ENCODE peak calls at places on chromosomes 5 and 9, in nine cellular contexts. One of them, this sample, is unnamed.

GRCh38 chr5:134115806-134116175 is 1.3 kb downstream of the TCF7 start:
- DNase-seq in A549: no peak
- DNase-seq in adrenal gland: no peak
- DNase-seq in SJSA1: no peak
- DNase-seq in neuronal stem cell: no peak
- DNase-seq in neural progenitor cell: no peak
- DNase-seq in hepatocyte: peak; percentile 33
- DNase-seq in SK-N-SH: peak; percentile 62
- DNase-seq in lower lobe of right lung: no peak
- DNase-seq in this sample: no peak

GRCh38 chr9:129601082-129601674 is 19.7 kb downstream of the C9orf50 start:
- DNase-seq in neural progenitor cell: no peak
- DNase-seq in A549: no peak
- DNase-seq in SJSA1: no peak
- DNase-seq in hepatocyte: no peak
- DNase-seq in lower lobe of right lung: no peak
- DNase-seq in adrenal gland: no peak
- DNase-seq in SK-N-SH: no peak
- DNase-seq in neuronal stem cell: no peak
- DNase-seq in this sample: no peak

GRCh38 chr9:114291886-114292590 is 30.9 kb upstream of the ORM1 start:
- DNase-seq in SJSA1: no peak
- DNase-seq in lower lobe of right lung: peak; percentile 19
- DNase-seq in neural progenitor cell: no peak
- DNase-seq in neuronal stem cell: no peak
- DNase-seq in adrenal gland: peak; percentile 3
- DNase-seq in hepatocyte: no peak
- DNase-seq in A549: no peak
- DNase-seq in SK-N-SH: no peak
- DNase-seq in this sample: no peak

GRCh38 chr5:169840405-169840804 is 139.9 kb downstream of the INSYN2B start:
- DNase-seq in SJSA1: no peak
- DNase-seq in hepatocyte: no peak
- DNase-seq in neuronal stem cell: no peak
- DNase-seq in SK-N-SH: no peak
- DNase-seq in adrenal gland: no peak
- DNase-seq in neural progenitor cell: no peak
- DNase-seq in lower lobe of right lung: no peak
- DNase-seq in A549: no peak
- DNase-seq in this sample: no peak

GRCh38 chr9:33350310-33350709 is 52.1 kb downstream of the AQP7 start:
- DNase-seq in neuronal stem cell: no peak
- DNase-seq in hepatocyte: peak; percentile 28
- DNase-seq in A549: peak; percentile 50
- DNase-seq in neural progenitor cell: no peak
- DNase-seq in lower lobe of right lung: no peak
- DNase-seq in SJSA1: peak; percentile 28
- DNase-seq in SK-N-SH: no peak
- DNase-seq in adrenal gland: no peak
- DNase-seq in this sample: peak; percentile 6

GRCh38 chr9:77793909-77794308 is 145.8 kb upstream of the GNA14 start:
- DNase-seq in SJSA1: peak; percentile 54
- DNase-seq in SK-N-SH: no peak
- DNase-seq in neural progenitor cell: no peak
- DNase-seq in adrenal gland: no peak
- DNase-seq in lower lobe of right lung: no peak
- DNase-seq in neuronal stem cell: no peak
- DNase-seq in hepatocyte: no peak
- DNase-seq in A549: no peak
- DNase-seq in this sample: no peak

GRCh38 chr5:66814146-66814991 is 218.2 kb downstream of the MAST4 start:
- DNase-seq in A549: peak; percentile 59
- DNase-seq in hepatocyte: peak; percentile 71
- DNase-seq in lower lobe of right lung: no peak
- DNase-seq in neural progenitor cell: peak; percentile 57
- DNase-seq in SJSA1: peak; percentile 33
- DNase-seq in adrenal gland: peak; percentile 33
- DNase-seq in SK-N-SH: peak; percentile 66
- DNase-seq in neuronal stem cell: peak; percentile 31
- DNase-seq in this sample: peak; percentile 15

GRCh38 chr5:52989781-52990530 is 804 bp downstream of the ITGA2 start:
- DNase-seq in neuronal stem cell: peak; percentile 14
- DNase-seq in neural progenitor cell: peak; percentile 67
- DNase-seq in SK-N-SH: peak; percentile 73
- DNase-seq in A549: peak; percentile 31
- DNase-seq in adrenal gland: peak; percentile 61
- DNase-seq in SJSA1: peak; percentile 43
- DNase-seq in lower lobe of right lung: peak; percentile 50
- DNase-seq in hepatocyte: peak; percentile 69
- DNase-seq in this sample: peak; percentile 13

GRCh38 chr9:124818431-124819281 is 34.6 kb upstream of the WDR38 start:
- DNase-seq in SJSA1: peak; percentile 28
- DNase-seq in SK-N-SH: peak; percentile 71
- DNase-seq in A549: no peak
- DNase-seq in neuronal stem cell: no peak
- DNase-seq in neural progenitor cell: no peak
- DNase-seq in adrenal gland: peak; percentile 81
- DNase-seq in lower lobe of right lung: peak; percentile 43
- DNase-seq in hepatocyte: peak; percentile 69
- DNase-seq in this sample: peak; percentile 58

GRCh38 chr5:17096975-17097695 is 120.3 kb upstream of the BASP1 start:
- DNase-seq in neuronal stem cell: peak; percentile 44
- DNase-seq in hepatocyte: peak; percentile 25
- DNase-seq in neural progenitor cell: peak; percentile 69
- DNase-seq in SK-N-SH: no peak
- DNase-seq in lower lobe of right lung: no peak
- DNase-seq in A549: no peak
- DNase-seq in adrenal gland: no peak
- DNase-seq in SJSA1: no peak
- DNase-seq in this sample: no peak

GRCh38 chr9:14403112-14403511 is 89.2 kb upstream of the NFIB start:
- DNase-seq in A549: no peak
- DNase-seq in lower lobe of right lung: no peak
- DNase-seq in neuronal stem cell: no peak
- DNase-seq in SJSA1: no peak
- DNase-seq in neural progenitor cell: no peak
- DNase-seq in adrenal gland: no peak
- DNase-seq in SK-N-SH: no peak
- DNase-seq in hepatocyte: no peak
- DNase-seq in this sample: no peak

GRCh38 chr5:13508559-13508958 is 435.9 kb downstream of the DNAH5 start:
- DNase-seq in A549: no peak
- DNase-seq in lower lobe of right lung: no peak
- DNase-seq in neural progenitor cell: no peak
- DNase-seq in SJSA1: no peak
- DNase-seq in hepatocyte: no peak
- DNase-seq in SK-N-SH: no peak
- DNase-seq in neuronal stem cell: no peak
- DNase-seq in adrenal gland: no peak
- DNase-seq in this sample: no peak

GRCh38 chr5:147689436-147689835 is 93.1 kb downstream of the JAKMIP2 start:
- DNase-seq in SJSA1: no peak
- DNase-seq in neuronal stem cell: no peak
- DNase-seq in SK-N-SH: no peak
- DNase-seq in neural progenitor cell: no peak
- DNase-seq in hepatocyte: no peak
- DNase-seq in adrenal gland: no peak
- DNase-seq in lower lobe of right lung: no peak
- DNase-seq in A549: no peak
- DNase-seq in this sample: no peak

GRCh38 chr5:54646285-54647101 is 128.9 kb downstream of the SNX18 start:
- DNase-seq in SK-N-SH: no peak
- DNase-seq in neuronal stem cell: peak; percentile 8
- DNase-seq in A549: no peak
- DNase-seq in SJSA1: peak; percentile 47
- DNase-seq in lower lobe of right lung: peak; percentile 72
- DNase-seq in neural progenitor cell: peak; percentile 64
- DNase-seq in hepatocyte: no peak
- DNase-seq in adrenal gland: peak; percentile 41
- DNase-seq in this sample: peak; percentile 46

GRCh38 chr5:14486486-14486885 is 95.1 kb upstream of the OTULINL start:
- DNase-seq in A549: no peak
- DNase-seq in lower lobe of right lung: no peak
- DNase-seq in SJSA1: no peak
- DNase-seq in neural progenitor cell: no peak
- DNase-seq in neuronal stem cell: no peak
- DNase-seq in SK-N-SH: peak; percentile 12
- DNase-seq in hepatocyte: no peak
- DNase-seq in adrenal gland: no peak
- DNase-seq in this sample: no peak

GRCh38 chr9:68530618-68531017 is 10.1 kb downstream of the TMEM252 start:
- DNase-seq in neuronal stem cell: no peak
- DNase-seq in A549: no peak
- DNase-seq in SJSA1: no peak
- DNase-seq in lower lobe of right lung: peak; percentile 82
- DNase-seq in hepatocyte: peak; percentile 77
- DNase-seq in adrenal gland: peak; percentile 82
- DNase-seq in SK-N-SH: peak; percentile 5
- DNase-seq in neural progenitor cell: peak; percentile 36
- DNase-seq in this sample: no peak

DNA sequence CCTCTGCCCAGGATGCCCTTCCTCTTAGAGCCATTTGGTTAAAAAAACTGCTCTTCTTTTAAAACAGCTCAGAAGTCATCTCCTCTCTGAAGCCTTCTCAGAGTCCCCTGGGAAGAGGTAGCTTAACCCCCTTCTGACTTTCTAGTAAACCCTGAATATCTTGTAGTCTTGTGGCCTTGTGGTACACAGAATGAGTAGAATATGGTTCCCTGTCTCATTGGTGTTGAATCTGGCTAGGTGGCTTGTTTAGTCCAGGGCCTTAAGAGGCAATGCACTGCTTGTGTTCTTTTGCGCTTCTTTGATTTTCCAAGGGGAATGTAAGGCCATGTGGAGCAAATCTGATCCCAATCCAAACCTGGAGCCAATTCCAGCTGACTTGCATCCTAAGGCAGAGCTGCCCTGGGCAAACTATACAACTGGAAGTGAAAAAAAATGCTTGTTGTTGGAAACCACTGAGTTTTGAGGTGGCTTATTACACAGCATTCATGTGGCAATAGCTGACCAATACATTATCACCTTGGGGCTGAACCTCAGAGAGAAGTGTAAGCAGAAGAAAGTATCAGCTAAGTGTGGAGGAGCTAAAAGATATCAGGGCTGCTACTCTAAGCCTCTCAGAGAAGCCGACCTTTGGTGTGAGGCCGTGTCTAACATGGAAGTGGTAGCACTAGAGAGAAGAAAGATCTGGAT is 31.0 kb downstream of the ALG2 start:
- DNase-seq in lower lobe of right lung: no peak
- DNase-seq in neural progenitor cell: no peak
- DNase-seq in adrenal gland: no peak
- DNase-seq in SK-N-SH: no peak
- DNase-seq in hepatocyte: no peak
- DNase-seq in SJSA1: no peak
- DNase-seq in neuronal stem cell: no peak
- DNase-seq in A549: no peak
- DNase-seq in this sample: no peak
- H3K4me1 ChIP-seq in lower lobe of right lung: no peaks in the 10 kb centered on the region
- H3K4me1 ChIP-seq in neural progenitor cell: no peaks in the 10 kb centered on the region
- H3K4me1 ChIP-seq in adrenal gland: no peaks in the 10 kb centered on the region
- H3K4me1 ChIP-seq in SK-N-SH: peaks cover 4% of the 10 kb centered on the region
- H3K4me1 ChIP-seq in hepatocyte: no peaks in the 10 kb centered on the region
- H3K4me1 ChIP-seq in SJSA1: no peaks in the 10 kb centered on the region
- H3K4me1 ChIP-seq in neuronal stem cell: no peaks in the 10 kb centered on the region
- H3K4me1 ChIP-seq in A549: no peaks in the 10 kb centered on the region
- H3K4me1 ChIP-seq in this sample: peaks cover 13% of the 10 kb centered on the region

DNA sequence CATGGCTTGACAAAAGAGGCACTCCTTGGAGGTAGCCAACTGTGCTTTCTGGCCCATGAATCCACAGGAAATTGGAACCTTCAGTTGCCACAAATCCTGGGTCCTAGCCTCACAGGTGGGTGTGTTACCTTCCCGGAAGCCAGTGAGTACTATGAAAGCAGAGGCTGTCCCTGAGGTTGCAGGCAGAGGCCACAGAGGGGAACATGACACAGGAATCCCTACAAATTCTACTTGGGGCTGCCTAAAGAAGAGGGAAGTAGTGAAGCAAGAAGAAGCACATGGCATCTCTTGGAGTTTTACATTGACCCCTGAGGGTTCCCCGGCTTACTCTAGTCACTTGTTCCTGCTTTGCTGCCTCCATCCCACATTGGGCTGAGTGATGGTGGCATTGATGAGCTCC is 2.6 kb downstream of the SLC22A5 start:
- DNase-seq in neural progenitor cell: no peak
- DNase-seq in neuronal stem cell: no peak
- DNase-seq in lower lobe of right lung: no peak
- DNase-seq in adrenal gland: no peak
- DNase-seq in A549: no peak
- DNase-seq in hepatocyte: no peak
- DNase-seq in SJSA1: no peak
- DNase-seq in SK-N-SH: no peak
- DNase-seq in this sample: no peak
- H3K4me3 ChIP-seq in neural progenitor cell: no peak overlapping the region
- H3K4me3 ChIP-seq in neuronal stem cell: no peak overlapping the region
- H3K4me3 ChIP-seq in lower lobe of right lung: no peak overlapping the region
- H3K4me3 ChIP-seq in adrenal gland: no peak overlapping the region
- H3K4me3 ChIP-seq in A549: peak overlapping the region; percentile 87
- H3K4me3 ChIP-seq in hepatocyte: no peak overlapping the region
- H3K4me3 ChIP-seq in SJSA1: no peak overlapping the region
- H3K4me3 ChIP-seq in SK-N-SH: no peak overlapping the region
- H3K4me3 ChIP-seq in this sample: no peak overlapping the region

GRCh38 chr9:95023217-95024003 is 294.1 kb downstream of the FANCC start:
- DNase-seq in neuronal stem cell: no peak
- DNase-seq in adrenal gland: no peak
- DNase-seq in A549: peak; percentile 81
- DNase-seq in SJSA1: no peak
- DNase-seq in hepatocyte: no peak
- DNase-seq in lower lobe of right lung: peak; percentile 67
- DNase-seq in neural progenitor cell: no peak
- DNase-seq in SK-N-SH: no peak
- DNase-seq in this sample: no peak
- H3K27ac ChIP-seq in neuronal stem cell: peak overlapping the region; percentile 14
- H3K27ac ChIP-seq in adrenal gland: peak overlapping the region; percentile 1
- H3K27ac ChIP-seq in A549: peak overlapping the region; percentile 99
- H3K27ac ChIP-seq in SJSA1: peak overlapping the region; percentile 62
- H3K27ac ChIP-seq in hepatocyte: peak overlapping the region; percentile 86
- H3K27ac ChIP-seq in lower lobe of right lung: peak overlapping the region; percentile 73
- H3K27ac ChIP-seq in neural progenitor cell: no peak overlapping the region
- H3K27ac ChIP-seq in SK-N-SH: peak overlapping the region; percentile 87
- H3K27ac ChIP-seq in this sample: no peak overlapping the region

DNA sequence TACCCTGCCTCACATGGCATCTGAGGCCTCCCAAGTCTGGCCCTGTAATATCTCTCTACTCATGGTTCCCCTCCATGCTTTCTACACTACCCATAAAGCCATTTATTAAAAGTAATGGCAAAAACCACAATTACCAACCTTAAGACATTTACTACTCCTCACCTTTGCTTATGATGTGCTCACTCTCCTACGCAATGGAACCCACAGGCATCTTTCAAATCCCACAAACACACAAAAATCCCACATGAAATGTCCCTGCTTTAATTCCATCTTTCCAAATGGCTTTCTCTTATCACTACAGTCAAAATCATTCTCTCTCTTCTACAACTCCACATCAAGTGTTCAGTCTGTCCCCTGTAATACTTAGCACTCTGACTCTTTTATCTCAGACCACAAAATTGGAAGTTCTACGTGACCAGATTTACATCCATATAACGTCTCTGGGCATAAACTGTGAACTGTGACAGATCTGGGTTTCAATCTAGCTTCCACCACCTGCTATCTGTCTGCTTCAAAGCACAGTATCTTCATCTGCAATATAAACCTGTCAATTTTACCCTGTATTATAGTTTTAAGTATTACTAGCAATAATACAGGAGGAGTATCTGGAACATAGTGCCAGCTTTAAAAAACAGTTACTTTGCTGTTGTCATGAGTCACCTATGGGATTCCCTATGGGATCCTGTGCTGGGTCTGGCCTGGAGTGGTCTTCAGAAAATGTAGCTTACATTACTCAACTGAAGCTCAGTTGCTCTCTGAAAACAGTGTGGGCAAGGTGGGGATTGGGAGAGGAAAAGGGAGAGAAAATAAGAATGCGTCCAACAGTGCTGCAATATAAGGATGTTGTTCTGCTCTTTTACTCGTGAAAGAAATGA is 137.1 kb upstream of the TRIM32 start:
- DNase-seq in neuronal stem cell: no peak
- DNase-seq in adrenal gland: no peak
- DNase-seq in lower lobe of right lung: no peak
- DNase-seq in SJSA1: no peak
- DNase-seq in hepatocyte: no peak
- DNase-seq in neural progenitor cell: no peak
- DNase-seq in A549: no peak
- DNase-seq in SK-N-SH: no peak
- DNase-seq in this sample: no peak
- H3K4me1 ChIP-seq in neuronal stem cell: no peaks in the 10 kb centered on the region
- H3K4me1 ChIP-seq in adrenal gland: peaks cover 5% of the 10 kb centered on the region
- H3K4me1 ChIP-seq in lower lobe of right lung: peaks cover 21% of the 10 kb centered on the region
- H3K4me1 ChIP-seq in SJSA1: peaks cover 15% of the 10 kb centered on the region
- H3K4me1 ChIP-seq in hepatocyte: peaks cover 30% of the 10 kb centered on the region
- H3K4me1 ChIP-seq in neural progenitor cell: no peaks in the 10 kb centered on the region
- H3K4me1 ChIP-seq in A549: peaks cover 61% of the 10 kb centered on the region
- H3K4me1 ChIP-seq in SK-N-SH: peaks cover 16% of the 10 kb centered on the region
- H3K4me1 ChIP-seq in this sample: peaks cover 39% of the 10 kb centered on the region

This sample was measured in SJCRH30.